ENCODE peak calls at places on chromosomes 6 and 20, in eight cellular contexts. K, N, J, Q, M, Y, B and L are unnamed samples.

GRCh38 chr6:167733740-167734661 is 92.7 kb upstream of the AFDN start:
- DNase-seq in Q (peak; percentile 28), J (no peak), Y (no peak), M (no peak), B (no peak), N (peak; percentile 37), K (no peak), L (peak; percentile 89)

GRCh38 chr6:131038612-131039344 is 24.3 kb downstream of the EPB41L2 start:
- DNase-seq in B (no peak), Q (peak; percentile 60), N (no peak), M (no peak), K (no peak), J (no peak), Y (no peak), L (peak; percentile 26)

GRCh38 chr6:149425754-149426153 is 25.7 kb downstream of the SUMO4 start:
- DNase-seq in Q (no peak), Y (no peak), J (no peak), B (no peak), N (no peak), K (no peak), M (no peak), L (no peak)

GRCh38 chr20:44247676-44248419 is 740 bp downstream of the GDAP1L1 start:
- DNase-seq in B (no peak), Y (no peak), M (peak; percentile 39), Q (peak; percentile 25), J (no peak), K (no peak), N (peak; percentile 89), L (peak; percentile 85)

GRCh38 chr6:162773996-162774395 is 46.2 kb downstream of the PACRG start:
- DNase-seq in M (no peak), Q (no peak), Y (no peak), J (no peak), K (no peak), B (no peak), N (no peak), L (no peak)

GRCh38 chr20:45407783-45408645 is at the start of gene DBNDD2:
- DNase-seq in Y (no peak), J (no peak), B (no peak), N (no peak), Q (no peak), M (peak; percentile 54), K (no peak), L (no peak)

GRCh38 chr20:51493346-51493791 is 49.1 kb downstream of the NFATC2 start:
- DNase-seq in Q (no peak), M (no peak), J (no peak), B (no peak), N (no peak), Y (no peak), K (no peak), L (no peak)

GRCh38 chr6:22827760-22828159 is 258.4 kb downstream of the HDGFL1 start:
- DNase-seq in B (no peak), M (no peak), K (no peak), J (no peak), Q (peak; percentile 48), Y (no peak), N (no peak), L (no peak)

GRCh38 chr6:157434349-157435016 is 53.5 kb downstream of the ZDHHC14 start:
- DNase-seq in M (peak; percentile 56), J (no peak), Y (no peak), N (no peak), K (no peak), Q (peak; percentile 35), B (peak; percentile 64), L (no peak)

GRCh38 chr6:67839818-67840217 is 795.3 kb upstream of the ADGRB3 start:
- DNase-seq in Y (no peak), K (no peak), Q (no peak), N (no peak), B (no peak), M (no peak), J (no peak), L (no peak)

GRCh38 chr6:73085362-73085975 is 139.8 kb downstream of the KHDC1L start:
- DNase-seq in K (no peak), M (no peak), J (no peak), B (no peak), Q (no peak), N (peak; percentile 59), Y (no peak), L (no peak)

GRCh38 chr6:44655368-44656342 is 268.1 kb downstream of the CDC5L start:
- DNase-seq in B (peak; percentile 76), M (peak; percentile 77), K (peak; percentile 84), J (no peak), Q (peak; percentile 64), Y (peak; percentile 85), N (peak; percentile 91), L (peak; percentile 65)

GRCh38 chr6:169604076-169604475 is 97.8 kb downstream of the WDR27 start:
- DNase-seq in J (no peak), M (no peak), B (no peak), N (no peak), Y (no peak), K (no peak), Q (no peak), L (no peak)

GRCh38 chr6:53309059-53309896 is 39.5 kb downstream of the ELOVL5 start:
- DNase-seq in K (no peak), Q (peak; percentile 76), J (no peak), M (peak; percentile 23), N (no peak), B (no peak), Y (no peak), L (no peak)

GRCh38 chr6:120354452-120355098 is 979.7 kb downstream of the TBC1D32 start:
- DNase-seq in N (no peak), K (no peak), Q (no peak), B (no peak), M (no peak), Y (no peak), J (no peak), L (no peak)

GRCh38 chr6:140256213-140256612 is 881.8 kb upstream of the CITED2 start:
- DNase-seq in K (no peak), M (no peak), Y (no peak), Q (peak; percentile 23), J (no peak), N (no peak), B (no peak), L (no peak)

GRCh38 chr6:137728386-137729349 is 138.4 kb upstream of the TNFAIP3 start:
- DNase-seq in Y (no peak), B (peak; percentile 46), M (peak; percentile 57), J (no peak), Q (peak; percentile 93), K (no peak), N (no peak), L (no peak)

GRCh38 chr6:57259064-57259463 is 37.0 kb upstream of the RAB23 start:
- DNase-seq in J (no peak), K (no peak), N (no peak), B (no peak), M (no peak), Q (no peak), Y (no peak), L (no peak)

GRCh38 chr6:52536424-52536916 is 40.4 kb downstream of the TRAM2 start:
- DNase-seq in B (no peak), M (no peak), Y (no peak), J (no peak), N (no peak), K (no peak), Q (no peak), L (no peak)

GRCh38 chr6:126723541-126724170 is 383.7 kb downstream of the CENPW start:
- DNase-seq in B (no peak), N (no peak), J (no peak), M (no peak), K (no peak), Q (no peak), Y (no peak), L (no peak)

GRCh38 chr6:143160008-143160407 is 99.3 kb downstream of the AIG1 start:
- DNase-seq in J (no peak), M (no peak), K (no peak), B (no peak), Y (no peak), N (no peak), Q (no peak), L (no peak)

GRCh38 chr20:15042723-15043122 is 705.3 kb upstream of the FLRT3 start:
- DNase-seq in M (no peak), Q (no peak), Y (no peak), N (no peak), J (no peak), B (no peak), K (no peak), L (no peak)

GRCh38 chr6:169452117-169452868 is 198.6 kb upstream of the THBS2 start:
- DNase-seq in J (no peak), Q (peak; percentile 97), B (peak; percentile 84), N (no peak), K (peak; percentile 92), M (peak; percentile 85), Y (no peak), L (no peak)